ENCODE peak calls at places on chromosomes 6 and 20, in nine cellular contexts. M is endothelial cell; Z is right lobe of liver; C is iris pigment epithelial cell; W is cerebellar cortex; A is naive B cell; B is fibroblast of pulmonary artery; Y is activated CD8-positive, alpha-beta memory T cell treated with anti-CD3 and anti-CD28 coated beads for 48 hours; K is ELR. S is an unnamed sample.

GRCh38 chr6:37576336-37576737 is 76.6 kb upstream of the CCDC167 start:
- DNase-seq in Z (no peak), C (peak; percentile 69), A (no peak), M (no peak), B (no peak), Y (no peak), K (peak; percentile 97), W (no peak), S (no peak)

GRCh38 chr6:8130399-8130798 is 28.1 kb upstream of the EEF1E1 start:
- DNase-seq in Y (no peak), A (no peak), B (peak; percentile 46), M (no peak), K (no peak), Z (no peak), C (peak; percentile 73), W (no peak), S (no peak)

GRCh38 chr6:29602564-29603361 is 17.8 kb downstream of the OR2H2 start:
- DNase-seq in Z (no peak), C (peak; percentile 37), W (peak; percentile 29), A (no peak), Y (no peak), B (peak; percentile 28), K (peak; percentile 53), M (peak; percentile 34), S (peak; percentile 11)

GRCh38 chr6:123415844-123416468 is 220.8 kb downstream of the TRDN start:
- DNase-seq in W (peak; percentile 71), C (peak; percentile 52), M (peak; percentile 54), K (peak; percentile 60), Y (no peak), A (peak; percentile 1), B (peak; percentile 71), Z (peak; percentile 46), S (peak; percentile 65)

GRCh38 chr20:588932-589672 is 21.0 kb downstream of the TCF15 start:
- DNase-seq in B (no peak), Z (no peak), Y (no peak), A (no peak), M (no peak), C (no peak), W (peak; percentile 20), K (no peak), S (no peak)

GRCh38 chr6:36377594-36377993 is 9.9 kb downstream of the ETV7 start:
- DNase-seq in Y (no peak), W (no peak), B (no peak), Z (peak; percentile 33), C (no peak), M (no peak), K (no peak), A (no peak), S (no peak)

GRCh38 chr6:150628908-150629307 is 29.2 kb downstream of the PLEKHG1 start:
- DNase-seq in A (no peak), Z (peak; percentile 62), K (no peak), W (no peak), Y (no peak), M (no peak), B (no peak), C (no peak), S (no peak)

GRCh38 chr20:19993937-19994667 is 23.1 kb upstream of the NAA20 start:
- DNase-seq in Y (no peak), W (no peak), C (peak; percentile 73), Z (no peak), K (peak; percentile 87), B (peak; percentile 46), A (no peak), M (no peak), S (no peak)

GRCh38 chr6:161683400-161683799 is 409.5 kb upstream of the AGPAT4 start:
- DNase-seq in K (no peak), C (no peak), A (no peak), M (no peak), Y (no peak), B (no peak), Z (no peak), W (peak; percentile 5), S (no peak)

GRCh38 chr6:46961248-46961647 is 39.5 kb upstream of the ADGRF5 start:
- DNase-seq in Y (no peak), M (no peak), B (no peak), Z (no peak), C (no peak), W (no peak), A (no peak), K (no peak), S (no peak)

GRCh38 chr6:33213166-33213988 is 5.1 kb downstream of the RING1 start:
- DNase-seq in Z (peak; percentile 43), A (peak; percentile 21), W (peak; percentile 22), K (peak; percentile 35), C (no peak), M (no peak), Y (no peak), B (peak; percentile 24), S (no peak)

GRCh38 chr6:79225718-79226117 is 8.8 kb downstream of the HMGN3 start:
- DNase-seq in Z (no peak), W (no peak), B (no peak), K (no peak), C (peak; percentile 10), Y (no peak), M (no peak), A (no peak), S (no peak)

GRCh38 chr6:130769812-130770211 is 57.4 kb upstream of the SMLR1 start:
- DNase-seq in C (no peak), Z (no peak), K (no peak), B (peak; percentile 8), W (no peak), M (no peak), Y (no peak), A (no peak), S (no peak)

GRCh38 chr6:131213501-131213990 is 78.3 kb downstream of the AKAP7 start:
- DNase-seq in Z (no peak), A (no peak), Y (no peak), B (peak; percentile 85), M (no peak), K (no peak), C (peak; percentile 65), W (peak; percentile 5), S (no peak)

GRCh38 chr6:112149236-112149635 is 61.8 kb downstream of the FAM229B start:
- DNase-seq in A (no peak), W (no peak), Y (no peak), M (no peak), C (no peak), Z (no peak), K (no peak), B (no peak), S (no peak)

GRCh38 chr6:4301871-4302270 is 166.5 kb upstream of the ECI2 start:
- DNase-seq in A (no peak), K (no peak), M (no peak), W (no peak), Y (no peak), B (no peak), Z (no peak), C (no peak), S (no peak)

GRCh38 chr20:32559753-32560380 is 25.3 kb downstream of the NOL4L start:
- DNase-seq in C (no peak), Y (no peak), K (no peak), A (no peak), W (no peak), Z (no peak), M (no peak), B (no peak), S (no peak)

GRCh38 chr20:4546342-4546741 is 175.4 kb upstream of the PRND start:
- DNase-seq in W (no peak), C (no peak), B (no peak), Y (no peak), A (no peak), M (no peak), K (no peak), Z (no peak), S (no peak)

GRCh38 chr6:53469163-53469562 is 75.7 kb downstream of the GCLC start:
- DNase-seq in M (no peak), K (no peak), Y (no peak), Z (no peak), B (no peak), C (peak; percentile 11), A (no peak), W (no peak), S (no peak)

GRCh38 chr6:25942561-25943147 is 12.2 kb upstream of the SLC17A2 start:
- DNase-seq in Y (no peak), W (peak; percentile 30), C (peak; percentile 61), B (peak; percentile 74), K (peak; percentile 46), A (peak; percentile 36), M (no peak), Z (no peak), S (peak; percentile 62)

GRCh38 chr20:33549229-33549628 is 59.3 kb downstream of the CBFA2T2 start:
- DNase-seq in M (no peak), C (no peak), B (peak; percentile 8), Z (no peak), K (no peak), A (no peak), W (no peak), Y (no peak), S (no peak)

GRCh38 chr6:7673063-7673536 is 52.8 kb upstream of the BMP6 start:
- DNase-seq in W (peak; percentile 7), K (peak; percentile 35), M (peak; percentile 28), C (no peak), B (peak; percentile 42), A (no peak), Z (no peak), Y (no peak), S (no peak)

GRCh38 chr6:158059108-158059507 is 77.4 kb downstream of the SYNJ2 start:
- DNase-seq in A (no peak), Z (no peak), C (no peak), Y (no peak), M (no peak), B (no peak), K (no peak), W (no peak), S (no peak)

GRCh38 chr6:159068904-159069578 is 24.2 kb upstream of the TAGAP start:
- DNase-seq in A (no peak), Z (no peak), Y (no peak), W (no peak), K (no peak), M (no peak), B (no peak), C (no peak), S (no peak)

GRCh38 chr6:5752282-5752681 is 254.4 kb downstream of the NRN1 start:
- DNase-seq in A (no peak), C (peak; percentile 86), W (no peak), Y (no peak), K (peak; percentile 37), B (peak; percentile 57), Z (no peak), M (no peak), S (no peak)

GRCh38 chr20:3659492-3660261 is 3.5 kb downstream of the GFRA4 start:
- DNase-seq in B (no peak), A (no peak), W (no peak), Y (no peak), Z (peak; percentile 36), C (no peak), M (no peak), K (no peak), S (no peak)

GRCh38 chr6:143772110-143772509 is 71.0 kb upstream of the LTV1 start:
- DNase-seq in Z (no peak), C (peak; percentile 40), B (no peak), M (no peak), W (no peak), A (no peak), K (no peak), Y (no peak), S (no peak)

GRCh38 chr20:33864324-33864963 is 53.3 kb downstream of the CHMP4B start:
- DNase-seq in W (no peak), K (no peak), Z (no peak), Y (no peak), C (no peak), A (no peak), M (no peak), B (no peak), S (no peak)

GRCh38 chr6:38370653-38371311 is 268.9 kb downstream of the BTBD9 start:
- DNase-seq in A (no peak), K (no peak), Z (no peak), Y (no peak), C (no peak), W (no peak), M (no peak), B (no peak), S (no peak)

GRCh38 chr6:30685157-30685976 is 1.1 kb downstream of the PPP1R18 start:
- DNase-seq in Z (no peak), B (peak; percentile 37), M (peak; percentile 29), A (no peak), C (peak; percentile 55), Y (no peak), W (no peak), K (peak; percentile 70), S (peak; percentile 54)

GRCh38 chr20:41174373-41174772 is 37.0 kb downstream of the PLCG1 start:
- DNase-seq in A (no peak), K (no peak), W (no peak), C (no peak), Y (no peak), B (no peak), M (no peak), Z (no peak), S (no peak)

S was measured in OCI-LY7.